ENCODE peak calls at places on chromosomes 4 and X, in eight cellular contexts. F, D, E, R, B, O, N and W are unnamed samples.
A peak's percentile ranks its signal among the peaks of the same experiment; 100 is the strongest.

GRCh38 chr4:175127314-175127713 is 209.2 kb downstream of the ADAM29 start:
- DNase-seq in F (no peak), D (peak; percentile 18), E (no peak), R (no peak), B (peak; percentile 8), O (no peak), N (peak; percentile 2), W (no peak)

GRCh38 chrX:36266155-36266554 is 346.6 kb downstream of the CFAP47 start:
- DNase-seq in F (no peak), D (no peak), E (no peak), R (no peak), B (no peak), O (no peak), N (no peak), W (no peak)

GRCh38 chrX:150664290-150664689 is 28.9 kb upstream of the MTMR1 start:
- DNase-seq in F (no peak), D (peak; percentile 2), E (no peak), R (no peak), B (no peak), O (peak; percentile 92), N (peak; percentile 7), W (peak; percentile 90)

GRCh38 chrX:115260330-115260729 is 26.4 kb upstream of the LRCH2 start:
- DNase-seq in F (no peak), D (peak; percentile 23), E (no peak), R (peak; percentile 14), B (no peak), O (no peak), N (peak; percentile 34), W (no peak)

GRCh38 chrX:31858915-31859314 is 787.1 kb upstream of the FTHL17 start:
- DNase-seq in F (no peak), D (no peak), E (no peak), R (no peak), B (no peak), O (no peak), N (no peak), W (no peak)

GRCh38 chr4:84944952-84945351 is 21.5 kb downstream of the WDFY3 start:
- DNase-seq in F (no peak), D (peak; percentile 50), E (no peak), R (no peak), B (no peak), O (no peak), N (peak; percentile 44), W (no peak)

GRCh38 chrX:67614414-67614813 is 70.6 kb downstream of the AR start:
- DNase-seq in F (no peak), D (peak; percentile 74), E (no peak), R (peak; percentile 2), B (peak; percentile 68), O (no peak), N (peak; percentile 51), W (no peak)

GRCh38 chr4:83993774-83994173 is 457.9 kb downstream of the GPAT3 start:
- DNase-seq in F (no peak), D (peak; percentile 2), E (no peak), R (no peak), B (no peak), O (no peak), N (no peak), W (no peak)

GRCh38 chr4:6092971-6093370 is 74.7 kb upstream of the C4orf50 start:
- DNase-seq in F (no peak), D (no peak), E (no peak), R (no peak), B (no peak), O (no peak), N (no peak), W (no peak)

GRCh38 chrX:24594531-24594930 is 52.6 kb downstream of the PCYT1B start:
- DNase-seq in F (no peak), D (no peak), E (no peak), R (no peak), B (no peak), O (no peak), N (no peak), W (no peak)

GRCh38 chr4:7904942-7905341 is 34.7 kb downstream of the AFAP1 start:
- DNase-seq in F (no peak), D (peak; percentile 90), E (no peak), R (peak; percentile 73), B (peak; percentile 78), O (no peak), N (no peak), W (no peak)